ENCODE peak calls at places on chromosome 19, in seven cellular contexts. N is lower leg skin; R is iris pigment epithelial cell; X is stimulated activated CD4-positive, alpha-beta T cell treated with anti-CD3 and anti-CD28 coated beads, Interleukin-12 subunit alpha, Interleukin-12 subunit beta, amount 100 ng/mL, for 24 hours; Z is NCI-H510A; U is renal cortical epithelial cell; J is HFF-Myc. P is an unnamed sample.

GRCh38 chr19:7177926-7178325 is 108.4 kb downstream of the ZNF557 start:
- DNase-seq in R (no peak), U (peak; percentile 7), N (no peak), Z (no peak), X (no peak), J (no peak), P (peak; percentile 19)

GRCh38 chr19:39384839-39385568 is 5.9 kb downstream of the PAF1 start:
- DNase-seq in X (no peak), N (no peak), J (no peak), U (no peak), R (no peak), Z (no peak), P (no peak)

GRCh38 chr19:934865-935422 is 9.1 kb downstream of the ARID3A start:
- DNase-seq in X (no peak), N (peak; percentile 96), R (peak; percentile 70), U (no peak), Z (no peak), J (peak; percentile 39), P (peak; percentile 66)

GRCh38 chr19:46571495-46571894 is 29.6 kb upstream of the CALM3 start:
- DNase-seq in Z (no peak), N (no peak), R (peak; percentile 14), J (no peak), X (peak; percentile 2), U (peak; percentile 23), P (peak; percentile 19)

GRCh38 chr19:1268392-1269064 is 604 bp upstream of the CIRBP start:
- DNase-seq in Z (no peak), J (no peak), N (no peak), X (no peak), U (no peak), R (no peak), P (no peak)

GRCh38 chr19:35896643-35897040 is 3.7 kb downstream of the NFKBID start:
- DNase-seq in J (no peak), Z (no peak), X (no peak), N (no peak), U (no peak), R (no peak), P (no peak)

GRCh38 chr19:12527034-12527836 is 24.0 kb downstream of the ZNF564 start:
- DNase-seq in R (peak; percentile 50), N (no peak), Z (no peak), U (peak; percentile 46), J (peak; percentile 7), X (no peak), P (peak; percentile 17)

GRCh38 chr19:2476451-2477140 is 669 bp downstream of the GADD45B start:
- DNase-seq in U (no peak), Z (no peak), N (no peak), R (peak; percentile 77), J (no peak), X (peak; percentile 68), P (peak; percentile 81)

GRCh38 chr19:55113570-55114039 is 3.8 kb downstream of the PPP1R12C start:
- DNase-seq in J (peak; percentile 82), Z (no peak), R (peak; percentile 96), U (peak; percentile 79), N (peak; percentile 97), X (no peak), P (peak; percentile 89)

GRCh38 chr19:38355728-38356725 is 18.3 kb upstream of the PSMD8 start:
- DNase-seq in U (no peak), X (no peak), J (no peak), R (no peak), Z (no peak), N (no peak), P (no peak)

GRCh38 chr19:5691930-5692784 is 2.1 kb downstream of the RPL36 start:
- DNase-seq in J (no peak), U (no peak), N (peak; percentile 84), Z (no peak), X (no peak), R (no peak), P (no peak)

GRCh38 chr19:41999071-41999877 is 5.2 kb upstream of the ATP1A3 start:
- DNase-seq in J (no peak), U (no peak), R (no peak), N (no peak), Z (no peak), X (no peak), P (no peak)

GRCh38 chr19:47895165-47895782 is 9.2 kb upstream of the SULT2A1 start:
- DNase-seq in R (no peak), Z (no peak), N (no peak), J (no peak), X (no peak), U (no peak), P (no peak)

GRCh38 chr19:35295792-35296462 is 4.0 kb downstream of the MAG start:
- DNase-seq in U (no peak), Z (no peak), R (no peak), X (no peak), N (no peak), J (no peak), P (no peak)

GRCh38 chr19:4061178-4061682 is 5.5 kb downstream of the ZBTB7A start:
- DNase-seq in J (no peak), U (peak; percentile 42), R (no peak), N (peak; percentile 98), Z (no peak), X (no peak), P (peak; percentile 58)

GRCh38 chr19:47445937-47446402 is 25.7 kb downstream of the SLC8A2 start:
- DNase-seq in R (peak; percentile 20), Z (peak; percentile 45), N (peak; percentile 92), J (no peak), U (no peak), X (peak; percentile 24), P (peak; percentile 48)

GRCh38 chr19:39588066-39588465 is 14.3 kb upstream of the LGALS13 start:
- DNase-seq in X (no peak), N (no peak), J (no peak), Z (no peak), U (no peak), R (no peak), P (no peak)

GRCh38 chr19:6069268-6069771 is 41.0 kb downstream of the RFX2 start:
- DNase-seq in R (no peak), N (peak; percentile 67), U (no peak), Z (no peak), X (no peak), J (no peak), P (no peak)

GRCh38 chr19:28831464-28831863 is 381.5 kb downstream of the UQCRFS1 start:
- DNase-seq in X (no peak), Z (no peak), N (no peak), J (no peak), R (no peak), U (no peak), P (no peak)

GRCh38 chr19:14059093-14059480 is 2.8 kb downstream of the PALM3 start:
- DNase-seq in J (no peak), X (no peak), U (no peak), N (peak; percentile 80), Z (no peak), R (no peak), P (no peak)

GRCh38 chr19:56115490-56115889 is 5.6 kb downstream of the ZNF787 start:
- DNase-seq in N (no peak), R (no peak), U (no peak), Z (no peak), X (no peak), J (no peak), P (no peak)

GRCh38 chr19:7456964-7457541 is 31.8 kb downstream of the PEX11G start:
- DNase-seq in N (no peak), R (no peak), J (no peak), X (no peak), U (no peak), Z (no peak), P (peak; percentile 63)

GRCh38 chr19:3576696-3577443 is 4.1 kb downstream of the HMG20B start:
- DNase-seq in U (no peak), J (no peak), Z (no peak), N (no peak), X (no peak), R (peak; percentile 82), P (no peak)

GRCh38 chr19:12985049-12985776 is 10.1 kb upstream of the NFIX start:
- DNase-seq in Z (no peak), N (peak; percentile 95), R (no peak), U (peak; percentile 13), X (no peak), J (no peak), P (peak; percentile 73)

GRCh38 chr19:6800991-6801396 is 28.5 kb downstream of the VAV1 start:
- DNase-seq in R (peak; percentile 91), N (no peak), X (no peak), J (no peak), Z (no peak), U (peak; percentile 85), P (peak; percentile 96)

GRCh38 chr19:34217952-34218817 is 36.2 kb upstream of the GARRE1 start:
- DNase-seq in X (peak; percentile 49), Z (peak; percentile 66), N (no peak), U (peak; percentile 88), R (peak; percentile 99), J (peak; percentile 76), P (peak; percentile 85)

GRCh38 chr19:2097330-2098327 is 914 bp downstream of the IZUMO4 start:
- DNase-seq in U (no peak), Z (peak; percentile 25), N (no peak), R (no peak), J (no peak), X (peak; percentile 57), P (peak; percentile 42)

GRCh38 chr19:54325194-54325621 is 12.2 kb upstream of the LILRA5 start:
- DNase-seq in R (peak; percentile 29), X (peak; percentile 40), N (peak; percentile 54), Z (no peak), J (peak; percentile 3), U (peak; percentile 5), P (peak; percentile 39)

GRCh38 chr19:1094655-1094977 is 559 bp downstream of the POLR2E start:
- DNase-seq in N (no peak), J (no peak), Z (no peak), X (no peak), U (no peak), R (no peak), P (no peak)

GRCh38 chr19:50658438-50659317 is 9.4 kb downstream of the C19orf81 start:
- DNase-seq in U (peak; percentile 33), R (peak; percentile 84), X (peak; percentile 66), N (peak; percentile 87), Z (no peak), J (no peak), P (peak; percentile 58)

GRCh38 chr19:13005861-13006370 is 10.6 kb downstream of the NFIX start:
- DNase-seq in Z (no peak), U (no peak), X (no peak), R (no peak), N (no peak), J (no peak), P (no peak)

GRCh38 chr19:8466018-8466417 is 21.2 kb downstream of the HNRNPM start:
- DNase-seq in Z (no peak), N (no peak), U (no peak), R (peak; percentile 93), X (no peak), J (no peak), P (no peak)

GRCh38 chr19:45125975-45126493 is 33.1 kb downstream of the PPP1R37 start:
- DNase-seq in X (peak; percentile 69), Z (peak; percentile 43), J (peak; percentile 27), R (peak; percentile 41), N (peak; percentile 91), U (peak; percentile 37), P (peak; percentile 80)

GRCh38 chr19:29001006-29001921 is 211.7 kb downstream of the UQCRFS1 start:
- DNase-seq in Z (no peak), N (no peak), U (peak; percentile 75), J (no peak), R (no peak), X (no peak), P (peak; percentile 88)

GRCh38 chr19:38736413-38737280 is 7.6 kb downstream of the CAPN12 start:
- DNase-seq in R (no peak), X (peak; percentile 58), J (no peak), Z (peak; percentile 52), U (peak; percentile 30), N (no peak), P (peak; percentile 60)

GRCh38 chr19:14337510-14337909 is 43.7 kb upstream of the ADGRE5 start:
- DNase-seq in N (no peak), U (no peak), X (peak; percentile 28), R (peak; percentile 20), Z (no peak), J (no peak), P (no peak)

GRCh38 chr19:43818500-43818899 is 8.6 kb upstream of the ZNF283 start:
- DNase-seq in J (no peak), U (no peak), X (no peak), R (no peak), N (no peak), Z (no peak), P (no peak)

P was measured in kidney tubule cell.